ENCODE peak calls at places on chromosome 12, in eight cellular contexts. Q, T, P, G, N, V, L and X are unnamed samples.

GRCh38 chr12:6333566-6333965 is 8.3 kb downstream of the TNFRSF1A start:
- DNase-seq in Q (no peak), T (peak; percentile 27), P (peak; percentile 49), G (peak; percentile 95), N (no peak), V (no peak), L (no peak), X (no peak)

GRCh38 chr12:51334774-51335173 is 10.8 kb upstream of the BIN2 start:
- DNase-seq in Q (no peak), T (no peak), P (no peak), G (peak; percentile 56), N (no peak), V (no peak), L (no peak), X (no peak)

GRCh38 chr12:62785941-62786559 is 148.9 kb downstream of the PPM1H start:
- DNase-seq in Q (peak; percentile 10), T (no peak), P (no peak), G (peak; percentile 99), N (no peak), V (no peak), L (no peak), X (no peak)

GRCh38 chr12:116582610-116583009 is 23.4 kb downstream of the MAP1LC3B2 start:
- DNase-seq in Q (no peak), T (no peak), P (no peak), G (no peak), N (no peak), V (no peak), L (no peak), X (no peak)

GRCh38 chr12:19759229-19759628 is 319.9 kb downstream of the AEBP2 start:
- DNase-seq in Q (no peak), T (no peak), P (no peak), G (peak; percentile 71), N (no peak), V (no peak), L (no peak), X (no peak)

GRCh38 chr12:127485528-127485927 is 781.4 kb upstream of the TMEM132C start:
- DNase-seq in Q (no peak), T (no peak), P (no peak), G (peak; percentile 32), N (peak; percentile 40), V (no peak), L (no peak), X (no peak)

GRCh38 chr12:117038919-117039318 is 60.3 kb downstream of the TESC start:
- DNase-seq in Q (no peak), T (no peak), P (no peak), G (no peak), N (no peak), V (no peak), L (no peak), X (no peak)

GRCh38 chr12:24478254-24478653 is 470.6 kb downstream of the BCAT1 start:
- DNase-seq in Q (peak; percentile 25), T (no peak), P (no peak), G (no peak), N (no peak), V (no peak), L (no peak), X (no peak)

GRCh38 chr12:65608319-65608916 is 215.9 kb upstream of the HMGA2 start:
- DNase-seq in Q (no peak), T (no peak), P (no peak), G (peak; percentile 80), N (no peak), V (no peak), L (no peak), X (no peak)

GRCh38 chr12:12156116-12156515 is 85.4 kb downstream of the BCL2L14 start:
- DNase-seq in Q (peak; percentile 6), T (no peak), P (no peak), G (no peak), N (no peak), V (no peak), L (no peak), X (no peak)

GRCh38 chr12:72267974-72268373 is 4.2 kb upstream of the TRHDE start:
- DNase-seq in Q (no peak), T (no peak), P (no peak), G (no peak), N (peak; percentile 6), V (no peak), L (no peak), X (no peak)

GRCh38 chr12:122834229-122834920 is 882 bp upstream of the HIP1R start:
- DNase-seq in Q (peak; percentile 28), T (no peak), P (peak; percentile 38), G (peak; percentile 59), N (peak; percentile 82), V (no peak), L (no peak), X (no peak)

GRCh38 chr12:53518381-53518780 is 11.1 kb upstream of the NPFF start:
- DNase-seq in Q (no peak), T (no peak), P (no peak), G (no peak), N (no peak), V (no peak), L (no peak), X (no peak)

GRCh38 chr12:115404761-115405470 is 720.9 kb upstream of the TBX3 start:
- DNase-seq in Q (no peak), T (no peak), P (no peak), G (peak; percentile 73), N (no peak), V (no peak), L (no peak), X (no peak)

GRCh38 chr12:2893007-2893406 is 2.3 kb downstream of the TULP3 start:
- DNase-seq in Q (no peak), T (no peak), P (no peak), G (peak; percentile 32), N (peak; percentile 45), V (no peak), L (no peak), X (no peak)

GRCh38 chr12:24630446-24630845 is 318.5 kb downstream of the BCAT1 start:
- DNase-seq in Q (no peak), T (no peak), P (no peak), G (no peak), N (peak; percentile 66), V (no peak), L (no peak), X (no peak)

GRCh38 chr12:82383930-82384513 is 25.7 kb downstream of the METTL25 start:
- DNase-seq in Q (no peak), T (no peak), P (no peak), G (peak; percentile 51), N (peak; percentile 6), V (no peak), L (no peak), X (no peak)

GRCh38 chr12:104478396-104479140 is 21.8 kb downstream of the CHST11 start:
- DNase-seq in Q (no peak), T (peak; percentile 30), P (no peak), G (no peak), N (no peak), V (no peak), L (no peak), X (no peak)

GRCh38 chr12:12723147-12723680 is 6.0 kb downstream of the CDKN1B start:
- DNase-seq in Q (no peak), T (no peak), P (no peak), G (peak; percentile 35), N (no peak), V (no peak), L (no peak), X (no peak)

GRCh38 chr12:57208946-57209282 is 7.7 kb upstream of the NXPH4 start:
- DNase-seq in Q (no peak), T (no peak), P (no peak), G (no peak), N (no peak), V (no peak), L (no peak), X (no peak)

GRCh38 chr12:131829351-131829794 is 1.2 kb downstream of the MMP17 start:
- DNase-seq in Q (no peak), T (no peak), P (no peak), G (no peak), N (no peak), V (no peak), L (no peak), X (no peak)

GRCh38 chr12:55935742-55936151 is 4.8 kb downstream of the DGKA start:
- DNase-seq in Q (no peak), T (peak; percentile 26), P (peak; percentile 33), G (no peak), N (no peak), V (no peak), L (no peak), X (no peak)

GRCh38 chr12:109121346-109121880 is 5.0 kb downstream of the ACACB start:
- DNase-seq in Q (no peak), T (no peak), P (no peak), G (no peak), N (no peak), V (no peak), L (no peak), X (no peak)

GRCh38 chr12:24972078-24972477 is 23.2 kb upstream of the BCAT1 start:
- DNase-seq in Q (no peak), T (no peak), P (no peak), G (no peak), N (peak; percentile 74), V (no peak), L (no peak), X (no peak)

GRCh38 chr12:96395236-96395635 is 5.0 kb downstream of the CDK17 start:
- DNase-seq in Q (no peak), T (no peak), P (no peak), G (no peak), N (peak; percentile 48), V (no peak), L (no peak), X (no peak)

GRCh38 chr12:78966062-78966461 is 101.5 kb downstream of the SYT1 start:
- DNase-seq in Q (no peak), T (no peak), P (no peak), G (no peak), N (no peak), V (no peak), L (no peak), X (no peak)

GRCh38 chr12:30909088-30909688 is 17.4 kb upstream of the TSPAN11 start:
- DNase-seq in Q (no peak), T (no peak), P (no peak), G (no peak), N (no peak), V (no peak), L (no peak), X (no peak)

GRCh38 chr12:538731-539539 is 79.2 kb downstream of the B4GALNT3 start:
- DNase-seq in Q (peak; percentile 44), T (peak; percentile 34), P (peak; percentile 88), G (peak; percentile 54), N (no peak), V (no peak), L (peak; percentile 39), X (no peak)